ENCODE peak calls at places on chromosomes 16 and 17, in seven cellular contexts. One of them, this sample, is unnamed.

GRCh38 chr17:52159810-52160578 is 1.5 kb upstream of the CA10 start:
- DNase-seq in fibroblast of mammary gland: no peak
- DNase-seq in IMR-90: no peak
- DNase-seq in substantia nigra: no peak
- DNase-seq in HTR-8/SVneo: no peak
- DNase-seq in mesendoderm: peak
- DNase-seq in A172: no peak
- DNase-seq in this sample: no peak

GRCh38 chr16:66227766-66228530 is 138.5 kb upstream of the CDH5 start:
- DNase-seq in fibroblast of mammary gland: no peak
- DNase-seq in A172: no peak
- DNase-seq in HTR-8/SVneo: no peak
- DNase-seq in mesendoderm: peak
- DNase-seq in substantia nigra: no peak
- DNase-seq in IMR-90: no peak
- DNase-seq in this sample: no peak

GRCh38 chr17:29111816-29112499 is 68.2 kb downstream of the MYO18A start:
- DNase-seq in A172: peak
- DNase-seq in IMR-90: peak
- DNase-seq in mesendoderm: peak
- DNase-seq in HTR-8/SVneo: peak
- DNase-seq in substantia nigra: no peak
- DNase-seq in fibroblast of mammary gland: peak
- DNase-seq in this sample: peak

GRCh38 chr17:75855310-75856061 is at the start of gene WBP2:
- DNase-seq in HTR-8/SVneo: peak
- DNase-seq in fibroblast of mammary gland: peak
- DNase-seq in mesendoderm: peak
- DNase-seq in A172: peak
- DNase-seq in IMR-90: peak
- DNase-seq in substantia nigra: peak
- DNase-seq in this sample: peak

GRCh38 chr16:3696425-3697218 is 20.7 kb downstream of the TRAP1 start:
- DNase-seq in IMR-90: peak
- DNase-seq in fibroblast of mammary gland: peak
- DNase-seq in substantia nigra: no peak
- DNase-seq in mesendoderm: no peak
- DNase-seq in A172: peak
- DNase-seq in HTR-8/SVneo: peak
- DNase-seq in this sample: no peak

GRCh38 chr17:44417553-44417952 is 28.1 kb upstream of the ITGA2B start:
- DNase-seq in fibroblast of mammary gland: peak
- DNase-seq in A172: peak
- DNase-seq in mesendoderm: peak
- DNase-seq in substantia nigra: no peak
- DNase-seq in HTR-8/SVneo: no peak
- DNase-seq in IMR-90: peak
- DNase-seq in this sample: no peak

GRCh38 chr17:66431910-66432309 is 129.5 kb downstream of the PRKCA start:
- DNase-seq in IMR-90: peak
- DNase-seq in mesendoderm: no peak
- DNase-seq in fibroblast of mammary gland: peak
- DNase-seq in HTR-8/SVneo: peak
- DNase-seq in substantia nigra: no peak
- DNase-seq in A172: peak
- DNase-seq in this sample: no peak

GRCh38 chr16:50830698-50831097 is 88.8 kb downstream of the CYLD start:
- DNase-seq in mesendoderm: no peak
- DNase-seq in substantia nigra: no peak
- DNase-seq in HTR-8/SVneo: no peak
- DNase-seq in fibroblast of mammary gland: no peak
- DNase-seq in IMR-90: no peak
- DNase-seq in A172: no peak
- DNase-seq in this sample: no peak

GRCh38 chr16:55568151-55568693 is 1.7 kb downstream of the CAPNS2 start:
- DNase-seq in substantia nigra: no peak
- DNase-seq in mesendoderm: no peak
- DNase-seq in A172: no peak
- DNase-seq in fibroblast of mammary gland: no peak
- DNase-seq in IMR-90: no peak
- DNase-seq in HTR-8/SVneo: no peak
- DNase-seq in this sample: no peak

GRCh38 chr16:88478889-88479794 is 26.1 kb downstream of the ZFPM1 start:
- DNase-seq in IMR-90: no peak
- DNase-seq in HTR-8/SVneo: no peak
- DNase-seq in mesendoderm: no peak
- DNase-seq in A172: no peak
- DNase-seq in fibroblast of mammary gland: no peak
- DNase-seq in substantia nigra: no peak
- DNase-seq in this sample: no peak

GRCh38 chr17:27630607-27631408 is at the start of gene LGALS9:
- DNase-seq in fibroblast of mammary gland: no peak
- DNase-seq in A172: peak
- DNase-seq in HTR-8/SVneo: no peak
- DNase-seq in IMR-90: peak
- DNase-seq in substantia nigra: no peak
- DNase-seq in mesendoderm: no peak
- DNase-seq in this sample: no peak

GRCh38 chr16:3235856-3236669 is 1.1 kb upstream of the ZNF200 start:
- DNase-seq in mesendoderm: peak
- DNase-seq in IMR-90: no peak
- DNase-seq in HTR-8/SVneo: no peak
- DNase-seq in substantia nigra: no peak
- DNase-seq in A172: no peak
- DNase-seq in fibroblast of mammary gland: no peak
- DNase-seq in this sample: no peak

GRCh38 chr16:19291459-19291858 is 5.9 kb downstream of the CLEC19A start:
- DNase-seq in HTR-8/SVneo: no peak
- DNase-seq in A172: no peak
- DNase-seq in substantia nigra: no peak
- DNase-seq in fibroblast of mammary gland: peak
- DNase-seq in mesendoderm: peak
- DNase-seq in IMR-90: no peak
- DNase-seq in this sample: peak

GRCh38 chr16:15874745-15875314 is 13.6 kb downstream of the CEP20 start:
- DNase-seq in fibroblast of mammary gland: peak
- DNase-seq in mesendoderm: peak
- DNase-seq in substantia nigra: peak
- DNase-seq in HTR-8/SVneo: peak
- DNase-seq in IMR-90: peak
- DNase-seq in A172: peak
- DNase-seq in this sample: peak

GRCh38 chr17:81683208-81683583 is 401 bp downstream of the ARL16 start:
- DNase-seq in IMR-90: peak
- DNase-seq in HTR-8/SVneo: no peak
- DNase-seq in fibroblast of mammary gland: peak
- DNase-seq in mesendoderm: no peak
- DNase-seq in A172: no peak
- DNase-seq in substantia nigra: no peak
- DNase-seq in this sample: no peak

GRCh38 chr17:76147211-76148014 is 6.4 kb upstream of the FOXJ1 start:
- DNase-seq in fibroblast of mammary gland: peak
- DNase-seq in IMR-90: peak
- DNase-seq in substantia nigra: no peak
- DNase-seq in mesendoderm: no peak
- DNase-seq in A172: peak
- DNase-seq in HTR-8/SVneo: peak
- DNase-seq in this sample: no peak

This sample was measured in dorsolateral prefrontal cortex.